ENCODE peak calls at places on chromosomes 12 and 14, in ten cellular contexts. Y is CD8-positive, alpha-beta T cell; H is PC-3; R is BJ; L is PC-9; Q is BE2C; D is Peyer's patch; X is lung; U is fibroblast of lung; P is heart left ventricle. W is an unnamed sample.

GRCh38 chr12:105109465-105110212 is 2.1 kb downstream of the WASHC4 start:
- DNase-seq in Y (no peak), H (peak; percentile 21), R (no peak), L (no peak), Q (no peak), D (peak; percentile 66), X (no peak), U (peak; percentile 61), P (no peak), W (no peak)

GRCh38 chr14:96095581-96096476 is 56.7 kb downstream of the C14orf132 start:
- DNase-seq in Y (no peak), H (peak; percentile 78), R (no peak), L (peak; percentile 25), Q (peak; percentile 96), D (peak; percentile 18), X (peak; percentile 52), U (peak; percentile 72), P (no peak), W (no peak)

GRCh38 chr14:60618200-60618599 is 31.1 kb downstream of the SIX1 start:
- DNase-seq in Y (no peak), H (no peak), R (no peak), L (no peak), Q (no peak), D (no peak), X (no peak), U (no peak), P (no peak), W (no peak)

GRCh38 chr12:52354197-52354596 is 13.1 kb downstream of the KRT85 start:
- DNase-seq in Y (no peak), H (no peak), R (no peak), L (no peak), Q (peak; percentile 57), D (no peak), X (no peak), U (no peak), P (no peak), W (no peak)

GRCh38 chr12:133106253-133106652 is 23.8 kb downstream of the ZNF891 start:
- DNase-seq in Y (no peak), H (no peak), R (no peak), L (no peak), Q (no peak), D (no peak), X (no peak), U (peak; percentile 20), P (no peak), W (no peak)

GRCh38 chr12:56315256-56315625 is 547 bp downstream of the CNPY2 start:
- DNase-seq in Y (no peak), H (no peak), R (no peak), L (no peak), Q (no peak), D (no peak), X (no peak), U (peak; percentile 14), P (no peak), W (no peak)

GRCh38 chr14:95774265-95775160 is 60.6 kb upstream of the TCL1A start:
- DNase-seq in Y (peak; percentile 53), H (peak; percentile 71), R (no peak), L (peak; percentile 1), Q (peak; percentile 61), D (peak; percentile 53), X (peak; percentile 50), U (peak; percentile 4), P (no peak), W (peak; percentile 52)

GRCh38 chr14:68670344-68670725 is 122.5 kb downstream of the ZFP36L1 start:
- DNase-seq in Y (no peak), H (no peak), R (no peak), L (no peak), Q (no peak), D (peak; percentile 4), X (no peak), U (no peak), P (no peak), W (no peak)

GRCh38 chr12:95017482-95017881 is 14.0 kb upstream of the NDUFA12 start:
- DNase-seq in Y (no peak), H (no peak), R (no peak), L (no peak), Q (no peak), D (no peak), X (no peak), U (no peak), P (no peak), W (no peak)

DNA sequence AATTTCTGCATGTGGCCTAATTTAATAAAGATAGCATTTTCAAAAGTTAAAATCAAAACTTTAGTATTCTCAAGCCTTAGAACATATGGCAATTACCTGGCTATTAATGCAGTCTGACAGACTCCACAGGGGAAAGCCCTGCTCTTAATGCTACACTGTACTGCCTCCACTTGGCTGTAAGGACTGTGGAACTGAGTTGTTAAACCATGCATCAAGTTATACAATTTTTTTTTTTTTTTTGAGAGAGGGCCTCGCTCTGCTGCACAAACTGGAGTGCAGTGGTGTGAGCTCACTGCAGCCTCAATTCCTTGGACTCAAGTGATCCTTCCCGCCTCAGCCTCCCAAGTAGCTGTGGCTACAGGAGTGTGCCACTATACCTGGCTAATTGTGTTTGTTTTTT is 19.0 kb upstream of the NDUFA12 start:
- DNase-seq in Y (no peak), H (no peak), R (no peak), L (no peak), Q (no peak), D (no peak), X (no peak), U (no peak), P (no peak), W (no peak)
- TF ChIP-seq CTCF in Y (no peak), H (no peak), R (no peak), L (no peak), Q (no peak), D (no peak), X (no peak), U (no peak), P (no peak), W (no peak)

GRCh38 chr14:73739899-73740685 is 25.9 kb upstream of the PNMA1 start:
- DNase-seq in Y (no peak), H (no peak), R (no peak), L (no peak), Q (no peak), D (no peak), X (no peak), U (no peak), P (peak; percentile 30), W (no peak)

GRCh38 chr14:73740921-73741326 is 26.7 kb upstream of the PNMA1 start:
- DNase-seq in Y (no peak), H (peak; percentile 91), R (no peak), L (peak; percentile 91), Q (no peak), D (no peak), X (peak; percentile 88), U (no peak), P (peak; percentile 76), W (no peak)

GRCh38 chr14:73741876-73742519 is 27.8 kb upstream of the PNMA1 start:
- DNase-seq in Y (peak; percentile 37), H (no peak), R (no peak), L (no peak), Q (no peak), D (no peak), X (no peak), U (no peak), P (no peak), W (no peak)

GRCh38 chr14:73742520-73743238 is 28.5 kb upstream of the PNMA1 start:
- DNase-seq in Y (no peak), H (no peak), R (no peak), L (no peak), Q (no peak), D (no peak), X (no peak), U (no peak), P (no peak), W (no peak)

DNA sequence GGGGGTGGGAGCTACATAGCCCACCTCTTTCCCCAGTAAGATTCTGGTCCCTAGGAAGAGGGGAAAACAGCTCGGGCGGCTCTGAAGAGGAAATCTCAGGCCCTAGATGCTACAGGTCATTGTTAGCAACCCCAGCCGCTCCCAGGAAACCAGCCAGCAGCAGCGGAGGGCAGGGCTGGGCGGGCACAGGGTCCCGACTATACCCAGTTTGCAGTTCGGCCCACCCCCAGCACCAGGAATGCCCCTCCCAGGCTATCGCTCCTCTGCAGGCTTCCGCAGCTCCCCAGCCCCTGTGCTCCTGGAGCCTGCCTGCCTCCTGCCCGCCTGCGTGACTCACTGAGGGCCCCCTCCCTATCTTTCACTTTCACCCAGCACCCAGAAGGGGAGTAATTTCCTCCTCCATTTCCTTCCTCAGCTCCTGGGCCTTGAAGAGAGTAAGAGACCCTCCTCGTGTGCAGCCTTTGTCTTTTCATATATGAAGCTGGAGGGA is 27.2 kb upstream of the PNMA1 start:
- DNase-seq in Y (peak; percentile 75), H (peak; percentile 80), R (no peak), L (peak; percentile 93), Q (peak; percentile 74), D (peak; percentile 72), X (peak; percentile 74), U (peak; percentile 80), P (peak; percentile 89), W (no peak)
- TF ChIP-seq CTCF in Y (no peak), H (no peak), R (peak; percentile 6), L (no peak), Q (no peak), D (no peak), X (no peak), U (no peak), P (no peak), W (no peak)

GRCh38 chr12:12086331-12086730 is 15.6 kb downstream of the BCL2L14 start:
- DNase-seq in Y (no peak), H (peak; percentile 3), R (no peak), L (no peak), Q (no peak), D (no peak), X (no peak), U (no peak), P (no peak), W (no peak)

GRCh38 chr12:12079291-12079690 is 8.6 kb downstream of the BCL2L14 start:
- DNase-seq in Y (no peak), H (no peak), R (no peak), L (no peak), Q (no peak), D (no peak), X (no peak), U (peak; percentile 74), P (no peak), W (no peak)

GRCh38 chr12:12086975-12087692 is 16.4 kb downstream of the BCL2L14 start:
- DNase-seq in Y (no peak), H (no peak), R (no peak), L (no peak), Q (no peak), D (no peak), X (no peak), U (no peak), P (no peak), W (no peak)

GRCh38 chr12:12083688-12084087 is 12.9 kb downstream of the BCL2L14 start:
- DNase-seq in Y (no peak), H (no peak), R (no peak), L (no peak), Q (no peak), D (no peak), X (no peak), U (peak; percentile 40), P (no peak), W (no peak)

DNA sequence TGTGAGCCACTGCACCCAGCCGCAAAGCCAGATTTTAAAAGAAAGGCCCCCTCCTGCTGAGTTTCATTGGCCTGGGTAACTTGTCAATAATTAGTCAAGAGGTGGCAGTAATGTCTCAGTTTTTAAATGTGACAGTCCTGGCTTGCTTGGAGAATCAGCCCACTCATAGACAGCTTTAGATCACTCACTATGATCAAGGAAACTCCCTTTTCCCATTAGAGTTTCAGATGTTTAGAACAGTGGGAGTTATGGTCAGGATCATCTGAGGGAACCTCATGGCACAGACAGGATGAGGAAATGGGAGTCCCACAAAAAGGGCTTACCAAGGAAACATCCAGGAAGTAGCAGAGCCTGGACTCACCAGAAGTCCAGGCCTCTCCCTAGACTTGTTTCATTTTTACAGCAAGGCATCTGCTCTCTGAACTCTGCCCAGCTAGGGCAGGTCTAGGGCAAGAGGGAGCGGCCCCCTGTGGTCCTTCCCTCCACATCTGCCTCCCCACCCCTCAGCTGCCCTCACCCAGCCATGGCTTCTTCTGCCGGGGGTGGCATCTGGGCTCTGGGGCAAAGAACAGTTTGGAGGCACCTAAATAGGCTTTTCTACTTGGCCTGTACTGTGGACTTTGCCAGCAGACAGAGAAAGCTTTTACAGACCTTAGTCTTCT is 11.2 kb downstream of the BCL2L14 start:
- DNase-seq in Y (no peak), H (peak; percentile 52), R (no peak), L (peak; percentile 24), Q (no peak), D (no peak), X (no peak), U (peak; percentile 39), P (peak; percentile 31), W (no peak)
- TF ChIP-seq CTCF in Y (no peak), H (peak; percentile 51), R (peak; percentile 13), L (no peak), Q (peak; percentile 45), D (no peak), X (peak; percentile 23), U (peak; percentile 3), P (peak; percentile 44), W (no peak)

DNA sequence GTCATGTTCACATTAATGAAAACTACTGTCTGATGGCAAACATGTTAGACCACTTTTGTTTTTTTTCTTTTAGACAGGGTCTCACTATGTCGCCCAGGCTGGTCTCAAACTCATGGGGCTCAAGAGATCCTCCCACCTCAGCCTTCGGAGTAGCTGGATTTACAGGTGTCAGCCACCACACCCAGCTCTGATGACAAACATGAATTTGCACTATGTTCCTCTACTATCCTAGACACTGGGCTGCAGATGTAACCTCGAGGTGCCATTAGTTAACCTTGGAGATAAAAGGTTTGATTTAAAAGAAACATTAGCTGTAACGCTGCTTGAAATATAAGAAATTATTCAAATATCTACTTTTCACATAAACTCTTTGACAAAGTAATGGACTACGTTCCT is 8.1 kb downstream of the VPS37B start:
- DNase-seq in Y (no peak), H (no peak), R (no peak), L (no peak), Q (no peak), D (no peak), X (no peak), U (no peak), P (no peak), W (no peak)
- TF ChIP-seq CTCF in Y (no peak), H (no peak), R (no peak), L (no peak), Q (no peak), D (no peak), X (no peak), U (no peak), P (no peak), W (no peak)

W was measured in omental fat pad.